ENCODE peak calls at places on chromosome 17, in four cellular contexts. B, V, H and G are unnamed samples.

GRCh38 chr17:64947146-64947545 is 27.9 kb upstream of the LRRC37A3 start:
- DNase-seq in B (no peak), V (no peak), H (no peak), G (no peak)

GRCh38 chr17:79659376-79659775 is 48.5 kb upstream of the RBFOX3 start:
- DNase-seq in B (no peak), V (no peak), H (no peak), G (no peak)

GRCh38 chr17:66200685-66201092 is 8.8 kb upstream of the CEP112 start:
- DNase-seq in B (peak), V (peak), H (peak), G (peak)

GRCh38 chr17:36947922-36948716 is 635 bp upstream of the AATF start:
- DNase-seq in B (no peak), V (no peak), H (no peak), G (no peak)

GRCh38 chr17:58565389-58566311 is 51.2 kb upstream of the MTMR4 start:
- DNase-seq in B (no peak), V (no peak), H (no peak), G (no peak)

GRCh38 chr17:73551756-73552155 is 92.5 kb downstream of the SDK2 start:
- DNase-seq in B (no peak), V (no peak), H (no peak), G (no peak)

GRCh38 chr17:31281061-31281460 is 16.0 kb downstream of the OMG start:
- DNase-seq in B (no peak), V (no peak), H (no peak), G (no peak)

GRCh38 chr17:8075574-8076342 is 11.8 kb downstream of the ALOX12B start:
- DNase-seq in B (no peak), V (no peak), H (no peak), G (no peak)

GRCh38 chr17:40060887-40061480 is 1.8 kb upstream of the THRA start:
- DNase-seq in B (no peak), V (no peak), H (no peak), G (no peak)

GRCh38 chr17:1039511-1040215 is 42.7 kb downstream of the TIMM22 start:
- DNase-seq in B (no peak), V (peak), H (no peak), G (no peak)

GRCh38 chr17:10674696-10675095 is 17.6 kb upstream of the MYH3 start:
- DNase-seq in B (no peak), V (no peak), H (no peak), G (no peak)

GRCh38 chr17:75181608-75182318 is 996 bp downstream of the SUMO2 start:
- DNase-seq in B (peak), V (no peak), H (peak), G (no peak)

GRCh38 chr17:72349508-72350472 is 229.0 kb downstream of the SOX9 start:
- DNase-seq in B (no peak), V (no peak), H (no peak), G (no peak)

GRCh38 chr17:51833045-51833444 is 325.5 kb downstream of the CA10 start:
- DNase-seq in B (peak), V (no peak), H (no peak), G (no peak)

GRCh38 chr17:57599271-57600045 is 145.6 kb downstream of the CCDC182 start:
- DNase-seq in B (no peak), V (no peak), H (peak), G (no peak)

GRCh38 chr17:47875011-47875471 is 21.0 kb upstream of the SP2 start:
- DNase-seq in B (no peak), V (no peak), H (no peak), G (no peak)

GRCh38 chr17:17445925-17446665 is 30.7 kb upstream of the MED9 start:
- DNase-seq in B (no peak), V (peak), H (no peak), G (peak)
- TF ChIP-seq CTCF in B (no peak), V (no peak), H (no peak), G (no peak)

GRCh38 chr17:41665566-41666335 is 22.9 kb upstream of the EIF1 start:
- DNase-seq in B (peak), V (peak), H (peak), G (peak)

GRCh38 chr17:41664172-41664457 is 24.6 kb upstream of the EIF1 start:
- DNase-seq in B (no peak), V (no peak), H (no peak), G (no peak)

GRCh38 chr17:41663451-41664171 is 25.1 kb upstream of the EIF1 start:
- DNase-seq in B (no peak), V (no peak), H (no peak), G (no peak)

GRCh38 chr17:41666336-41666680 is 22.4 kb upstream of the EIF1 start:
- DNase-seq in B (peak), V (peak), H (peak), G (peak)

GRCh38 chr17:41664587-41665565 is 23.8 kb upstream of the EIF1 start:
- DNase-seq in B (no peak), V (no peak), H (no peak), G (no peak)
- H3K4me3 ChIP-seq in B (no peak), V (peak), H (peak), G (peak)

DNA sequence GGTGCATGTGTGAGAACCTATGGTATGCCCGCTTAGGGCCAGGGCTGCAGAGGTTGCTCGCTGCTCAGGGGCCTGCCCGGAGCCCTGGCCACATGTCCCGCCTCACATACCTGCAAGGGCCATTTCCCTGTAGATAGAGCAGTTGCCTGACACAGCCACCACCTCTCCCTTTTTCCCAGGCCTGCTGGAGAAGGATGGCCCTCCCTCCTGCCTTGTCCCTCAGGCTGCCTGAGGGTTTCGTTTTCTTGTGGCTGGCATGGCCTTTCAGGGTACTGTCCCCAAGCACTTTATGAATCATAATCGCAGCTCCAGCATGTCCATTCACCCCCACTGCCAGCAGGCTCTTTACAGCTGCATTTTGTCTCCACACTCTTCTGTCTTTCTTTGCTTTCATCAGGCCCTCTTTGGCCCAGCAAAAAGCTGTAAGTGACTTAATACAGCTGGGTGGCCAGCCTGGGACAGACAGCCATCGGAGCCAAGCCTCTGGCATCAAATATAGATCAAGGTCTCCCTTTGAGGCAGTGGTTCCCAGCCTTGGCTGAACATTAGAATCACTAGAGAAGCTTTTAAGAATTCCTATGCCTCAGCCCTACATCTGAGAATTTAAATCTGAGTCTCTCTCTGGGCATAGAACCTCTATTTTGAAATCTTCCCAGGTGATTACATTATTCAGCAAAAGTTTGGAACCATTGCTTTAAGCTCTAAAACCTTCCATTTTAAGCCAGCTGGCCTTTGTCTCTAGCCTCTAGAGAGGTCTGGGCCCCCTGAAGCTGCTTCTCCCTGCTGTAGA is 65.8 kb downstream of the MPRIP start:
- DNase-seq in B (no peak), V (no peak), H (no peak), G (peak)
- TF ChIP-seq CTCF in B (no peak), V (no peak), H (no peak), G (no peak)

GRCh38 chr17:6712854-6713129 is 377 bp downstream of the SLC13A5 start:
- DNase-seq in B (no peak), V (no peak), H (no peak), G (no peak)
- H3K4me3 ChIP-seq in B (peak), V (peak), H (peak), G (no peak)